ENCODE peak calls at places on chromosomes 13 and 19, in four cellular contexts. One of them, this sample, is unnamed.

GRCh38 chr13:99206226-99206625 is 5.6 kb downstream of the UBAC2 start:
- DNase-seq in PC-3: no peak
- DNase-seq in fibroblast of lung: no peak
- DNase-seq in IMR-90: no peak
- DNase-seq in this sample: no peak

GRCh38 chr19:18649371-18650047 is 12.7 kb downstream of the KLHL26 start:
- DNase-seq in fibroblast of lung: peak; percentile 77
- DNase-seq in PC-3: no peak
- DNase-seq in IMR-90: peak; percentile 70
- DNase-seq in this sample: peak; percentile 46

GRCh38 chr19:42311612-42312160 is 1.4 kb upstream of the TMEM145 start:
- DNase-seq in fibroblast of lung: no peak
- DNase-seq in PC-3: no peak
- DNase-seq in IMR-90: no peak
- DNase-seq in this sample: peak; percentile 45

GRCh38 chr13:51585696-51586095 is 1.4 kb downstream of the WDFY2 start:
- DNase-seq in fibroblast of lung: no peak
- DNase-seq in PC-3: peak; percentile 65
- DNase-seq in IMR-90: peak; percentile 62
- DNase-seq in this sample: no peak

GRCh38 chr13:45051315-45051714 is 62.0 kb downstream of the GPALPP1 start:
- DNase-seq in fibroblast of lung: no peak
- DNase-seq in PC-3: no peak
- DNase-seq in IMR-90: no peak
- DNase-seq in this sample: no peak

GRCh38 chr19:35557539-35558399 is 5.7 kb downstream of the ATP4A start:
- DNase-seq in fibroblast of lung: peak; percentile 48
- DNase-seq in PC-3: no peak
- DNase-seq in IMR-90: peak; percentile 33
- DNase-seq in this sample: peak; percentile 95

GRCh38 chr13:37868691-37869505 is 674 bp downstream of the TRPC4 start:
- DNase-seq in IMR-90: peak; percentile 50
- DNase-seq in fibroblast of lung: peak; percentile 39
- DNase-seq in PC-3: no peak
- DNase-seq in this sample: peak; percentile 71

GRCh38 chr19:31882709-31883108 is 462.7 kb upstream of the ZNF507 start:
- DNase-seq in IMR-90: no peak
- DNase-seq in fibroblast of lung: no peak
- DNase-seq in PC-3: no peak
- DNase-seq in this sample: no peak

GRCh38 chr13:31890946-31891345 is 140.6 kb upstream of the FRY start:
- DNase-seq in IMR-90: no peak
- DNase-seq in PC-3: no peak
- DNase-seq in fibroblast of lung: no peak
- DNase-seq in this sample: no peak

GRCh38 chr13:74218291-74218690 is 84.1 kb upstream of the KLF12 start:
- DNase-seq in fibroblast of lung: no peak
- DNase-seq in PC-3: no peak
- DNase-seq in IMR-90: no peak
- DNase-seq in this sample: no peak

GRCh38 chr19:18160792-18161690 is 8.1 kb downstream of the PIK3R2 start:
- DNase-seq in fibroblast of lung: peak; percentile 49
- DNase-seq in IMR-90: peak; percentile 28
- DNase-seq in PC-3: peak; percentile 78
- DNase-seq in this sample: peak; percentile 88

GRCh38 chr19:39727070-39727800 is 10.6 kb downstream of the CLC start:
- DNase-seq in fibroblast of lung: no peak
- DNase-seq in PC-3: no peak
- DNase-seq in IMR-90: no peak
- DNase-seq in this sample: no peak

GRCh38 chr19:12064266-12065099 is at the start of gene ZNF844:
- DNase-seq in fibroblast of lung: peak; percentile 91
- DNase-seq in PC-3: peak; percentile 89
- DNase-seq in IMR-90: peak; percentile 81
- DNase-seq in this sample: peak; percentile 93

GRCh38 chr19:54462072-54462712 is 1.4 kb downstream of the LENG9 start:
- DNase-seq in PC-3: no peak
- DNase-seq in fibroblast of lung: no peak
- DNase-seq in IMR-90: no peak
- DNase-seq in this sample: no peak

GRCh38 chr19:54460230-54461005 is 3.2 kb downstream of the LENG9 start:
- DNase-seq in PC-3: no peak
- DNase-seq in IMR-90: no peak
- DNase-seq in fibroblast of lung: no peak
- DNase-seq in this sample: no peak

GRCh38 chr19:54459282-54460229 is 4.0 kb downstream of the LENG9 start:
- DNase-seq in fibroblast of lung: no peak
- DNase-seq in PC-3: no peak
- DNase-seq in IMR-90: no peak
- DNase-seq in this sample: no peak

GRCh38 chr19:54462713-54463530 is 656 bp downstream of the LENG9 start:
- DNase-seq in fibroblast of lung: peak; percentile 70
- DNase-seq in IMR-90: peak; percentile 46
- DNase-seq in PC-3: peak; percentile 63
- DNase-seq in this sample: peak; percentile 81

DNA sequence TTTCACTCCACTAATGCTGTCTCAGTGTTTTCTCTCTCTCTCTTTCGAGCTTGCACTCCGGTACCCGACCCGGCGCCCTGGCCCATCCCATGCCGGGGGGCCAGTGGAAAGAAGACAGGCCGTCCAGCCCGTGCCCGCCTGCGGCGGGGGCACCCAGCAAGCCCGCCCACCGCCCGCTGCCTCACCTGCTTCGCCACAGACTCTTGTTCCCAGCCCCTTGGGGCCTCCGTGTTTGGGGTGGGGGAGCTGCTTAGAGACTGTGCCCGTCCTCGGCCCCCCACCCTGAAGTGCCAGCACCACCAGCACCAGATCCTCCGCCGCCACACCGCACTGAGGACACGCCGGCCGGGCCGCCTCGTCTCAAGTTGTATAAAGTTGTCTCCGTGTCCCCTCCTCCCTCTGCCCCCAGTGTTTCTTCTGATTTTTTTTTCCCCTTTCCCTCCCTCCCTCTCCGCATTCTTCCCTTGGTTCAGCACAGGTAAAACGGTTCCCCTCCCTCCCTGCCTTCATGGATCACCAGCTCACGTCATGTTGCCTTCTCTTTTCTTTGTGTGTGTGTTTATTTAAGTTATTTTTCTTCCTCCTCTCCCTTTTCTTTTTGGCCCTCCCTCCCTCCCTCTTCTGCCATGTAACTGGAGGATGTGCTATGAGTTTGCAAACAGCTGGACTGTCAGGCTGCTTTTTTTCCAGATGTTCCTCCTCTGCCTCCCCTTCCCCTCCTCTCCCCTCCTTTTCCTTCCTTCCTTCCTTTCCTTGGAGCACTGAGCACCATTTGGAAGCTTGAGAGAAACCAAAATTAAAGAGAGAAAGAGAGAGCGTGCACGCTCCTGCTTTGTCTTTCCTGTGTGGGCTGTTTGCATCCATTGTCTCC is 2.1 kb downstream of the LENG9 start:
- DNase-seq in fibroblast of lung: peak; percentile 90
- DNase-seq in PC-3: no peak
- DNase-seq in IMR-90: peak; percentile 54
- DNase-seq in this sample: no peak
- H3K4me2 ChIP-seq in fibroblast of lung: no peak overlapping the region
- H3K4me2 ChIP-seq in PC-3: peak overlapping the region; percentile 91
- H3K4me2 ChIP-seq in IMR-90: peak overlapping the region; percentile 48
- H3K4me2 ChIP-seq in this sample: no peak overlapping the region

DNA sequence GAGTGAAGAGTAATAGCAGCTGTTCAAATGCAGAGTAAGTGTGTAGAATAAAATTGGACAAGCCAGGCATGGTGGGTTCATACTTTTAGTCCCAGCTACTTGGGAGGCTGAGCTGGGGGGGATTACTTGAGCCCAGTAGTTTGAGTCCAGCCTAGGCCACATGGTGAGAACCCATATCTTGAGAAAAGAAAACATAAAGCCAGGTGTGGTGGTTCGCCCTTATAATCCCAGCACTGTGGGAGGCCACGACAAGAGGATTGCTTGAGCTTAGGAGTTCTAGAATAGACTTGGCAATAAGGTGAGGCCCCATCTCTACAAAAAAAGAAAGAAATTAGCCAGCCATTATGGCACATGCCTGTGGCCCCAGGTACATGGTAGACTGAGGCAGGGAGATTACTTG is 1241.1 kb downstream of the UQCRFS1 start:
- DNase-seq in fibroblast of lung: no peak
- DNase-seq in IMR-90: no peak
- DNase-seq in PC-3: no peak
- DNase-seq in this sample: no peak
- H3K9ac ChIP-seq in fibroblast of lung: no peak overlapping the region
- H3K9ac ChIP-seq in IMR-90: no peak overlapping the region
- H3K9ac ChIP-seq in PC-3: no peak overlapping the region
- H3K9ac ChIP-seq in this sample: no peak overlapping the region

GRCh38 chr19:37977992-37978391 is 71.0 kb downstream of the SIPA1L3 start:
- DNase-seq in fibroblast of lung: peak; percentile 61
- DNase-seq in IMR-90: peak; percentile 99
- DNase-seq in PC-3: no peak
- DNase-seq in this sample: peak; percentile 73

GRCh38 chr19:37980419-37980975 is 73.5 kb downstream of the SIPA1L3 start:
- DNase-seq in IMR-90: no peak
- DNase-seq in PC-3: no peak
- DNase-seq in fibroblast of lung: peak; percentile 14
- DNase-seq in this sample: no peak

GRCh38 chr19:37981785-37982475 is 74.9 kb downstream of the SIPA1L3 start:
- DNase-seq in IMR-90: peak; percentile 94
- DNase-seq in PC-3: no peak
- DNase-seq in fibroblast of lung: peak; percentile 29
- DNase-seq in this sample: no peak

GRCh38 chr19:37977391-37977790 is 70.4 kb downstream of the SIPA1L3 start:
- DNase-seq in IMR-90: no peak
- DNase-seq in PC-3: no peak
- DNase-seq in fibroblast of lung: no peak
- DNase-seq in this sample: no peak

GRCh38 chr19:37979547-37980082 is 72.6 kb downstream of the SIPA1L3 start:
- DNase-seq in PC-3: no peak
- DNase-seq in IMR-90: no peak
- DNase-seq in fibroblast of lung: no peak
- DNase-seq in this sample: no peak
- H3K27ac ChIP-seq in PC-3: no peak overlapping the region
- H3K27ac ChIP-seq in IMR-90: peak overlapping the region; percentile 26
- H3K27ac ChIP-seq in fibroblast of lung: no peak overlapping the region
- H3K27ac ChIP-seq in this sample: no peak overlapping the region

DNA sequence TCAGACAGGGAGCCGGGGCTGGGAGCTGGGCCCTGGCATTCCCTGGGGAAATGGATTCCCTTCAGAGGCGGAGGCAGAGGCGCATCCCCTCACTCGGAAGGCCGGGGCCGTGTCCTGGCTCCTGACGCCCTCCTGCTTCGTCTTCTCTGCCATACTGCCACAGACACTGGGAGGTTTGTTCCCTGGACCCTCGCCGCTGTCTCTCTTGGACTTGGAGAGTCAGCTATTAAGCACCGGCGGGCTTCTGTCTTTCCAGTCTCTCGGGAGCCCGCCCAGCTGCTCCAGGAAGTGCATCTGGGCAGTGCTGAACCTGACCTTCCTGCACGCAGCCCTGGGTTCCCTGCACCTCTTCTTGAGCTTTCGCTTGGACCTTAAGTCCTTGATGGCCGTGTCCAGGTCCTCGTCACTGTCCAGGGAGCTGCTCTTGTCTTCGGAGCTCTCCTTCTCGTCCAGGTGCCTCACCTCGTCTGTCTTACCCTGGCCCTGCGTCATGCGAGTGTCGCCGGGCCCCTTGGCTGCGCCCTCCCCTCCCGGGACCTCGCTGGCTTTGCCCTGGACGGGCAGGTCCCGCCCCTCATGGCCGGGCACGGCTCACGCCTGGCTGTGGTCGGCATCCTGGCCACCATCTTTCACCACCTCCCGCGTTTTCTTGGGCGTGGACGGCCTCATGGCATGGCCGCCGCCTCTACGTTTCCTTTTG is 14.6 kb downstream of the RB1 start:
- DNase-seq in fibroblast of lung: no peak
- DNase-seq in PC-3: no peak
- DNase-seq in IMR-90: no peak
- DNase-seq in this sample: no peak
- H3K4me2 ChIP-seq in fibroblast of lung: no peak overlapping the region
- H3K4me2 ChIP-seq in PC-3: no peak overlapping the region
- H3K4me2 ChIP-seq in IMR-90: no peak overlapping the region
- H3K4me2 ChIP-seq in this sample: no peak overlapping the region

GRCh38 chr13:113918580-113918979 is 54.7 kb upstream of the GAS6 start:
- DNase-seq in IMR-90: no peak
- DNase-seq in fibroblast of lung: no peak
- DNase-seq in PC-3: no peak
- DNase-seq in this sample: no peak
- H3K9ac ChIP-seq in IMR-90: no peak overlapping the region
- H3K9ac ChIP-seq in fibroblast of lung: no peak overlapping the region
- H3K9ac ChIP-seq in PC-3: no peak overlapping the region
- H3K9ac ChIP-seq in this sample: no peak overlapping the region

GRCh38 chr19:10268077-10268476 is 2.8 kb upstream of the ICAM1 start:
- DNase-seq in IMR-90: no peak
- DNase-seq in PC-3: no peak
- DNase-seq in fibroblast of lung: no peak
- DNase-seq in this sample: no peak

GRCh38 chr19:10271543-10272086 is 695 bp downstream of the ICAM1 start:
- DNase-seq in IMR-90: peak; percentile 56
- DNase-seq in fibroblast of lung: no peak
- DNase-seq in PC-3: no peak
- DNase-seq in this sample: no peak

GRCh38 chr19:10270616-10271394 is at the start of gene ICAM1:
- DNase-seq in IMR-90: peak; percentile 66
- DNase-seq in PC-3: peak; percentile 70
- DNase-seq in fibroblast of lung: peak; percentile 45
- DNase-seq in this sample: peak; percentile 71

GRCh38 chr19:10269333-10270179 is 1.4 kb upstream of the ICAM1 start:
- DNase-seq in PC-3: peak; percentile 88
- DNase-seq in IMR-90: peak; percentile 65
- DNase-seq in fibroblast of lung: peak; percentile 66
- DNase-seq in this sample: peak; percentile 87

GRCh38 chr19:10270180-10270615 is 722 bp upstream of the ICAM1 start:
- DNase-seq in PC-3: no peak
- DNase-seq in fibroblast of lung: no peak
- DNase-seq in IMR-90: no peak
- DNase-seq in this sample: peak; percentile 20
- H3K27ac ChIP-seq in PC-3: no peak overlapping the region
- H3K27ac ChIP-seq in fibroblast of lung: no peak overlapping the region
- H3K27ac ChIP-seq in IMR-90: no peak overlapping the region
- H3K27ac ChIP-seq in this sample: no peak overlapping the region

GRCh38 chr19:33904681-33905080 is 108.0 kb downstream of the KCTD15 start:
- DNase-seq in PC-3: peak; percentile 14
- DNase-seq in IMR-90: no peak
- DNase-seq in fibroblast of lung: no peak
- DNase-seq in this sample: peak; percentile 54
- H3K4me2 ChIP-seq in PC-3: peak overlapping the region; percentile 98
- H3K4me2 ChIP-seq in IMR-90: no peak overlapping the region
- H3K4me2 ChIP-seq in fibroblast of lung: no peak overlapping the region
- H3K4me2 ChIP-seq in this sample: peak overlapping the region; percentile 98

GRCh38 chr19:58355891-58356235 is 2.6 kb upstream of the A1BG start:
- DNase-seq in IMR-90: no peak
- DNase-seq in fibroblast of lung: no peak
- DNase-seq in PC-3: no peak
- DNase-seq in this sample: no peak
- H3K9ac ChIP-seq in IMR-90: no peak overlapping the region
- H3K9ac ChIP-seq in fibroblast of lung: no peak overlapping the region
- H3K9ac ChIP-seq in PC-3: no peak overlapping the region
- H3K9ac ChIP-seq in this sample: no peak overlapping the region

GRCh38 chr13:95156208-95156607 is 145.0 kb downstream of the ABCC4 start:
- DNase-seq in PC-3: peak; percentile 56
- DNase-seq in IMR-90: peak; percentile 17
- DNase-seq in fibroblast of lung: peak; percentile 61
- DNase-seq in this sample: no peak
- H3K27ac ChIP-seq in PC-3: peak overlapping the region; percentile 98
- H3K27ac ChIP-seq in IMR-90: no peak overlapping the region
- H3K27ac ChIP-seq in fibroblast of lung: no peak overlapping the region
- H3K27ac ChIP-seq in this sample: no peak overlapping the region

This sample was measured in neural progenitor cell.